ENCODE peak calls at places on chromosome 20, in six cellular contexts. Z is dorsolateral prefrontal cortex, C is left lung, J is epithelial cell of esophagus, M is choroid plexus epithelial cell, N is HCT116. G is an unnamed sample.

GRCh38 chr20:46117704-46118467 is at the start of gene CD40:
- DNase-seq in N (peak; percentile 68), J (peak; percentile 72), M (peak; percentile 62), Z (no peak), C (peak; percentile 93), G (peak; percentile 96)

GRCh38 chr20:32343438-32343837 is 14.7 kb upstream of the ASXL1 start:
- DNase-seq in M (peak; percentile 67), Z (no peak), C (no peak), N (no peak), J (peak; percentile 95), G (no peak)

GRCh38 chr20:43508106-43508505 is 609 bp downstream of the L3MBTL1 start:
- DNase-seq in M (no peak), C (peak; percentile 81), N (no peak), Z (no peak), J (no peak), G (no peak)

GRCh38 chr20:58666702-58667101 is 15.6 kb downstream of the STX16 start:
- DNase-seq in N (no peak), C (no peak), M (no peak), J (no peak), Z (no peak), G (no peak)

GRCh38 chr20:15339264-15339663 is 1001.9 kb upstream of the FLRT3 start:
- DNase-seq in M (no peak), J (peak; percentile 75), N (no peak), Z (no peak), C (no peak), G (no peak)

GRCh38 chr20:49909499-49910339 is 5.6 kb downstream of the SPATA2 start:
- DNase-seq in J (no peak), C (no peak), M (no peak), N (no peak), Z (no peak), G (no peak)

GRCh38 chr20:47295921-47296426 is 60.5 kb downstream of the ZMYND8 start:
- DNase-seq in C (no peak), M (no peak), Z (no peak), J (peak; percentile 87), N (no peak), G (no peak)

GRCh38 chr20:64024141-64024990 is 11.6 kb upstream of the C20orf204 start:
- DNase-seq in N (no peak), M (no peak), J (no peak), Z (no peak), C (no peak), G (no peak)

GRCh38 chr20:23350855-23351838 is 556 bp downstream of the NXT1 start:
- DNase-seq in M (peak; percentile 55), J (peak; percentile 74), N (peak; percentile 47), Z (no peak), C (no peak), G (peak; percentile 58)

GRCh38 chr20:64164123-64164836 is at the start of gene MYT1:
- DNase-seq in N (no peak), Z (no peak), M (no peak), C (no peak), J (no peak), G (no peak)

GRCh38 chr20:37901667-37902503 is 1.0 kb upstream of the VSTM2L start:
- DNase-seq in C (no peak), N (peak; percentile 4), Z (no peak), J (peak; percentile 80), M (peak; percentile 92), G (peak; percentile 85)

GRCh38 chr20:5153612-5154542 is 27.1 kb downstream of the CDS2 start:
- DNase-seq in N (peak; percentile 63), C (no peak), M (no peak), Z (no peak), J (peak; percentile 90), G (no peak)

GRCh38 chr20:10654630-10655029 is 19.2 kb downstream of the JAG1 start:
- DNase-seq in N (no peak), Z (no peak), M (no peak), C (no peak), J (peak; percentile 97), G (no peak)

GRCh38 chr20:51014797-51015722 is 7.8 kb downstream of the KCNG1 start:
- DNase-seq in J (peak; percentile 67), Z (no peak), N (no peak), C (no peak), M (peak; percentile 77), G (peak; percentile 75)

GRCh38 chr20:33466303-33466646 is 22.7 kb upstream of the SNTA1 start:
- DNase-seq in J (no peak), Z (no peak), M (no peak), N (no peak), C (no peak), G (no peak)

GRCh38 chr20:38651154-38651553 is 49.5 kb downstream of the ARHGAP40 start:
- DNase-seq in N (no peak), J (peak; percentile 42), M (no peak), Z (no peak), C (no peak), G (no peak)

GRCh38 chr20:58816051-58816450 is 34.7 kb downstream of the GNAS-AS1 start:
- DNase-seq in M (no peak), J (no peak), N (no peak), Z (no peak), C (no peak), G (no peak)

GRCh38 chr20:3727333-3728035 is 5.0 kb upstream of the HSPA12B start:
- DNase-seq in C (no peak), N (no peak), M (peak; percentile 24), Z (no peak), J (peak; percentile 27), G (peak; percentile 17)

GRCh38 chr20:4902788-4903187 is 98.5 kb downstream of the SLC23A2 start:
- DNase-seq in Z (no peak), M (no peak), J (no peak), C (no peak), N (no peak), G (no peak)

GRCh38 chr20:13545755-13546154 is 93.0 kb downstream of the TASP1 start:
- DNase-seq in Z (no peak), N (no peak), M (no peak), C (no peak), J (no peak), G (no peak)

GRCh38 chr20:24951536-24952047 is 2.5 kb downstream of the CST7 start:
- DNase-seq in N (no peak), C (no peak), M (no peak), Z (no peak), J (no peak), G (no peak)

GRCh38 chr20:36214684-36215256 is 21.5 kb upstream of the AAR2 start:
- DNase-seq in J (peak; percentile 50), Z (no peak), N (no peak), M (peak; percentile 62), C (no peak), G (peak; percentile 47)

GRCh38 chr20:1296117-1296610 is 30.1 kb downstream of the SNPH start:
- DNase-seq in M (no peak), Z (no peak), J (no peak), C (no peak), N (no peak), G (no peak)
- H3K4me3 ChIP-seq in M (no peak overlapping the region), Z (no peak overlapping the region), J (no peak overlapping the region), C (no peak overlapping the region), N (no peak overlapping the region), G (no peak overlapping the region)

GRCh38 chr20:57435498-57436222 is 44.5 kb downstream of the RBM38 start:
- DNase-seq in N (peak; percentile 88), C (peak; percentile 91), Z (peak; percentile 59), M (peak; percentile 29), J (peak; percentile 84), G (peak; percentile 44)
- TF ChIP-seq CTCF in N (no peak), C (no peak), Z (peak; percentile 14), M (no peak), J (no peak), G (no peak)

GRCh38 chr20:40865095-40865494 is 163.5 kb upstream of the TOP1 start:
- DNase-seq in C (no peak), M (no peak), N (no peak), Z (no peak), J (no peak), G (no peak)

GRCh38 chr20:40864470-40864869 is 164.2 kb upstream of the TOP1 start:
- DNase-seq in C (no peak), N (no peak), M (no peak), Z (no peak), J (no peak), G (no peak)

GRCh38 chr20:40866056-40866455 is 162.6 kb upstream of the TOP1 start:
- DNase-seq in M (no peak), J (no peak), N (no peak), C (no peak), Z (no peak), G (no peak)

GRCh38 chr20:40868568-40869223 is 159.9 kb upstream of the TOP1 start:
- DNase-seq in M (peak; percentile 94), J (no peak), C (no peak), N (no peak), Z (no peak), G (no peak)

DNA sequence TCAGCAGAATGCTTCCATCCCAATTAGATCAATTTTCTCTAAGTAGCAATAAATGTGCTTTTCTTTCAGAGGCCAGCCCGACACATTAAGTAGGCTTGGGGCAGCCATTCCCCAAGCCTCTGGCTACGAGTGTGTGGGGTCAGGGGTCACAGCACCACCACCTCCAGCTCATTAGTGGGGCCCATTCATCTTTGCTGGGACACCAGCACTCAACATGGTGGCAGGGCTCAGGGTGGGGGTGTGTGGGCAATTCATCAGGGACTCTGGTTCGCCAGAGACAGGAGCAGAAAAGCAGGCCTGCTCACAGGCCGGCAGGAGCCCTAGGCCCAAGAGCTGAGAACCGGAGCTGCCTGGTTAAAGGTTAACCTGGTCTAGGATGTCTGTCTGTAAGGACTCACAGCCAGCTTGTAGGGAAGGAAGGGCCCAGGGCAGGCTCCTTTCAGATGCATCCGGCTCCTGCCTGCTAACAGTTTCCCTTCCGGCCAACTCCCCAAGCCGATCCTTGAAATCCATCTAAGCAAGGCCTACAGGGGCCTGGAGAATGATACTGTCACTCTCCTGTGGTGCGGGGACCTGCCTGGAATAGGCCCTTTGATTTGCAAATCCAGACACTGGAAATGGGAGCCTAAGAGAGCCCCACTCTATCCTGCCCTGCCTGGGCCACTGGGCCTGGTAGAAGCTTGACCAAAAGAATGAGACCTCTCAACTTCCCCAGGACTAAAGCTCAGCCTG is 159.0 kb upstream of the TOP1 start:
- DNase-seq in Z (no peak), N (no peak), M (no peak), C (no peak), J (no peak), G (no peak)
- H3K4me3 ChIP-seq in Z (no peak overlapping the region), N (no peak overlapping the region), M (no peak overlapping the region), C (no peak overlapping the region), J (no peak overlapping the region), G (no peak overlapping the region)

DNA sequence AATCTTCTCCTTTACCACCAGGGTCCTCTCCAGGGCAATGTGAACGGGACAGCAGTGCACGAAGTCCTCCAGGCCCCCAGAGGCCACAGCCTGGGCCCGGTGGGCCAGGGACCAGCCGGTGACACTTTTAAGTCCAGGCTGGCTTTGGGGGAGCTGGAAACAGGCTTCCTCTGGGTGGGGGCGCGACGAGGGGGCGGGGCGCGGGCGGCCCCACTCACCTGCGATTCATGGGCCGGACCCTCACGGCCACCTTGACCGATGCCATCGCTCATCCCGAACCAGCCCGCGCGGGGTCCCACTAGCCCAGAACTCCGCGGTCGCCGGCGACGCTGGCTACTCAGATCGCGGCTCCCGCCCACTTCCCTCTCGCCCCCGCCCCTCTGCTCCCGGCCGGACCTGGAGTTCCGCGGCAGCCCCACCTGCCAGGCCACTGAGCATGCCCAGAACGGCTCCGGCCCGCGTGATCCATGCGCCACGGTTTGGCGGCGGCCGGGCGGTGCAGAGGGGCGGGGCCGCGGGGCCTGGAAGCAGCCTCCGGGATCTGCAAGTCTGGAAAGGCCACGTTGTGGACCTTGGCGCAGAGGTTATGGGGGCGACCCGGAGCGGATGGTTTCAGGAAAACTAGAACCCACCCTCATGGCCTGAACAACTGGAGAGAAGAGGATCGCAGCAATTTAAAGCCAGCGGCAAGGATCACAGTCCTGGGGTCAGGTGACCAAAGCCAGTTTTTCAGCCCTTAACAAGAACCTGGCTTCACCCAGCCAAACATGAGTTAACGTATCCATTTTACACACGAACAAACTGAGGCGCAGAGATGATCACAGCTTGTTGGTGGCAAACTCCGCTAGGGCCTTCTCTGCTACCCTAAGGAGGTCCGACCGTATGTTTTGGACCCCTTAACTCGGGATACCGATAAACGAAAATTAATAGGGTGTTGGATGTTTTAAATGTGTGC is at the start of gene KIF16B:
- DNase-seq in N (peak; percentile 78), Z (peak; percentile 87), C (peak; percentile 97), M (peak; percentile 89), J (peak; percentile 95), G (peak; percentile 90)
- TF ChIP-seq CTCF in N (no peak), Z (peak; percentile 33), C (no peak), M (peak; percentile 11), J (no peak), G (no peak)